ENCODE peak calls at places on chromosomes 3 and 15, in four cellular contexts. X is H1, I is SK-N-SH, T is K562. G is an unnamed sample.

GRCh38 chr3:181446741-181447140 is 265.0 kb upstream of the SOX2 start:
- DNase-seq in X (no peak), I (no peak), T (no peak), G (no peak)

GRCh38 chr3:119990888-119991287 is 103.4 kb downstream of the GSK3B start:
- DNase-seq in X (no peak), I (no peak), T (no peak), G (no peak)

GRCh38 chr3:172846103-172846561 is 95.6 kb downstream of the ECT2 start:
- DNase-seq in X (no peak), I (no peak), T (no peak), G (no peak)

GRCh38 chr15:53434174-53434678 is 325.2 kb downstream of the WDR72 start:
- DNase-seq in X (no peak), I (no peak), T (no peak), G (no peak)

GRCh38 chr3:49668414-49668797 is 5.7 kb upstream of the APEH start:
- DNase-seq in X (no peak), I (no peak), T (no peak), G (no peak)

GRCh38 chr15:38084289-38084688 is 149.8 kb downstream of the TMCO5A start:
- DNase-seq in X (no peak), I (no peak), T (no peak), G (no peak)

GRCh38 chr15:47411733-47412530 is 305.4 kb upstream of the SEMA6D start:
- DNase-seq in X (no peak), I (peak; percentile 31), T (no peak), G (no peak)

GRCh38 chr15:83919319-83919830 is 265.5 kb downstream of the ADAMTSL3 start:
- DNase-seq in X (no peak), I (no peak), T (no peak), G (no peak)

GRCh38 chr15:89781891-89782618 is 5.9 kb downstream of the MESP2 start:
- DNase-seq in X (no peak), I (no peak), T (no peak), G (no peak)

GRCh38 chr3:100500320-100500880 is 8.0 kb downstream of the TMEM45A start:
- DNase-seq in X (no peak), I (no peak), T (no peak), G (no peak)
- TF ChIP-seq TEAD4 in X (peak; percentile 5), I (no peak), T (no peak), G (no peak)

GRCh38 chr15:33915571-33916407 is 52.5 kb upstream of the CHRM5 start:
- DNase-seq in X (no peak), I (no peak), T (peak; percentile 34), G (peak; percentile 28)
- TF ChIP-seq TEAD4 in X (no peak), I (no peak), T (no peak), G (no peak)

GRCh38 chr3:149618151-149619123 is 39.4 kb downstream of the WWTR1 start:
- DNase-seq in X (no peak), I (no peak), T (no peak), G (no peak)
- TF ChIP-seq TEAD4 in X (no peak), I (no peak), T (no peak), G (no peak)

GRCh38 chr3:35393916-35394315 is 245.4 kb upstream of the ARPP21 start:
- DNase-seq in X (peak; percentile 3), I (peak; percentile 17), T (no peak), G (no peak)
- TF ChIP-seq TEAD4 in X (peak; percentile 27), I (no peak), T (no peak), G (no peak)

GRCh38 chr15:78629031-78629715 is 8.4 kb upstream of the CHRNA3 start:
- DNase-seq in X (no peak), I (no peak), T (no peak), G (no peak)
- TF ChIP-seq TEAD4 in X (no peak), I (no peak), T (no peak), G (no peak)

GRCh38 chr3:190305406-190305805 is 16.8 kb downstream of the CLDN1 start:
- DNase-seq in X (no peak), I (no peak), T (no peak), G (no peak)

GRCh38 chr3:190308154-190308553 is 14.1 kb downstream of the CLDN1 start:
- DNase-seq in X (no peak), I (no peak), T (no peak), G (no peak)

GRCh38 chr3:190306026-190306425 is 16.2 kb downstream of the CLDN1 start:
- DNase-seq in X (no peak), I (no peak), T (no peak), G (no peak)

GRCh38 chr3:190307164-190307545 is 15.1 kb downstream of the CLDN1 start:
- DNase-seq in X (no peak), I (no peak), T (no peak), G (no peak)

DNA sequence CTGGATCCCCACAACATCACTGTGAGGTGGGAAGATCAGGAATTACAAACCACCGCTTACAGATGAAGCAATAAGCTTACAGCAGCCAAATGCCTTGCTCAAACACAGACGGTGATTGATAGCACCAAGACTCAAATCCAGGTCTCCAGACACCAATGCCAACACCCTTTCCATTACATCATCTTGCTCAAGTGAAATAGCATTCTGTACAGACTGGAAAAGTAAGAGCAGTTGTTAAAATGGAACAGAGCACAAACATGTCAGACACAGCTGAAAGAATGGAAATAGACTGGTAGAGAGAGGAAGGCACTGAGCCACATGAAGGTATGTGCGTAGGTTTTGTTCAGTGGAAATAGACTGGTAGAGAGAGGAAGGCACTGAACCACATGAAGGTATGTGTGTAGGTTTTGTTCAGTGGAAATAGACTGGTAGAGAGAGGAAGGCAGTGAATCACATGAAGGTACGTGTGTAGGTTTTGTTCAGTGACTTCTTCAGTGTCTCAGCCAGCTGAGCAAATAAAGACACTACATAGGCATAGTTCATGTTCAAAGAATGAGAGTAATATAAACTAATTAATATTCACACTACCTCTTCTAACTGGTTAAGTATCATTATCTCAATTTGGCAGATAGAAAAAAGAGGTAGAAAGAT is 15.6 kb downstream of the CLDN1 start:
- DNase-seq in X (no peak), I (no peak), T (no peak), G (no peak)
- TF ChIP-seq TEAD4 in X (no peak), I (no peak), T (no peak), G (no peak)

DNA sequence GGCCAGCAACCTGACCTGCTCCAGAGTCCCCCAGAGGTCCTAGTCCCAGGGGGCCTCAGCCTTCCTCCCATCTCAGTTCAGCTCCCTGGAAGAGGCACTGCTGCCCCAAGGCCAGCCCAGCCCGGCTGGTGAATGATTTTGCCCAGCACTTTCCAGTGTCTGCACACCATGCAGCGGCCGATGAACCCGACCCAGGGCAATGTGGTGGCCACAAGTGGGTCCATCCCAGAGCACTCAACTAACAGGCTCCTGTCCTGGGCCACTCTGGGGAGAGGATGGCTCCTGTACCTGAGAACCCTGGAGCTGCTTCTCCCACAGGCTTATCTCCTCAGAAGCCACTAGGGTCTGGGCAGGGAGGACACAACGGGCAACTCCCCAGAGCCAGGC is 39.2 kb downstream of the PTPN23 start:
- DNase-seq in X (no peak), I (peak; percentile 28), T (no peak), G (no peak)
- TF ChIP-seq TEAD4 in X (no peak), I (no peak), T (no peak), G (no peak)

GRCh38 chr3:65893631-65894030 is 145.1 kb downstream of the MAGI1 start:
- DNase-seq in X (no peak), I (no peak), T (no peak), G (no peak)
- TF ChIP-seq TEAD4 in X (no peak), I (no peak), T (no peak), G (no peak)

GRCh38 chr15:48657891-48658591 is 12.5 kb upstream of the FBN1 start:
- DNase-seq in X (no peak), I (peak; percentile 38), T (no peak), G (no peak)
- TF ChIP-seq TEAD4 in X (no peak), I (no peak), T (no peak), G (no peak)

DNA sequence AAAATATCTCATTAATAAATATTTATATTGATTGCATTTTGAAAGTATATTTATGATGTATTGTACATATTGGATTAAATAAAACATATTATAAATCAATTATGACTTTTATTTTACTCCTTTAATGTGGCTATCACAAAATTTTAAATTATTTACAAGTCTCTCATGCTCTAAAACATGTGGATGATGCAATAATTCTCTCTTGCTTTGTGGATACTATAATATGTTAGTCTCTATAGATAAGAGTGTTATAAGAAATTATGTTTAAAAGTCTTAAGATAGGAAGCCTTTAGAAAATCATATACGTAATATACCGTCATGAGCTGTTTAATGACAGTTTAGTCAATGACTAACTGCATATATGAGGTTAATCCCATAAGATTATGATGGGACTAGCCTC is 547.4 kb upstream of the ALCAM start:
- DNase-seq in X (no peak), I (no peak), T (no peak), G (no peak)
- TF ChIP-seq TEAD4 in X (no peak), I (no peak), T (no peak), G (no peak)